ENCODE peak calls at places on chromosomes 5 and 9, in ten cellular contexts. Q is RWPE1, O is coronary artery, S is cardiac fibroblast, T is IMR-90, F is tibial nerve, U is lung, V is fibroblast of mammary gland, M is nephron progenitor cell, W is astrocyte of the cerebellum. Y is an unnamed sample.

GRCh38 chr5:154223320-154223719 is 32.8 kb downstream of the GALNT10 start:
- DNase-seq in T (no peak), S (no peak), Q (no peak), V (no peak), M (no peak), W (no peak), F (no peak), U (no peak), O (no peak), Y (no peak)

GRCh38 chr5:53597894-53598293 is 37.5 kb downstream of the NDUFS4 start:
- DNase-seq in Q (no peak), O (no peak), T (no peak), V (no peak), F (no peak), M (no peak), S (no peak), U (no peak), W (no peak), Y (no peak)

GRCh38 chr5:23303433-23303832 is 204.0 kb upstream of the PRDM9 start:
- DNase-seq in Q (no peak), V (no peak), T (no peak), M (no peak), U (no peak), F (no peak), W (no peak), S (no peak), O (no peak), Y (no peak)

GRCh38 chr9:127949827-127950512 is 12.3 kb upstream of the DPM2 start:
- DNase-seq in V (no peak), U (no peak), O (no peak), T (no peak), M (no peak), S (no peak), W (no peak), Q (no peak), F (no peak), Y (no peak)

GRCh38 chr9:112166176-112167140 is 8.6 kb downstream of the SUSD1 start:
- DNase-seq in O (no peak), S (peak), U (no peak), M (no peak), V (peak), Q (peak), T (peak), F (peak), W (peak), Y (no peak)

GRCh38 chr9:138083873-138084272 is 206.3 kb downstream of the CACNA1B start:
- DNase-seq in F (no peak), Q (no peak), U (no peak), T (no peak), S (no peak), O (no peak), M (no peak), W (no peak), V (no peak), Y (no peak)

GRCh38 chr5:154375331-154376008 is 70.3 kb upstream of the SAP30L start:
- DNase-seq in Q (no peak), W (no peak), M (no peak), T (peak), S (no peak), O (no peak), U (no peak), V (peak), F (peak), Y (no peak)

GRCh38 chr5:143964919-143965318 is 153.0 kb downstream of the HMHB1 start:
- DNase-seq in M (no peak), W (no peak), V (peak), Q (no peak), O (no peak), F (no peak), S (peak), U (no peak), T (peak), Y (no peak)

GRCh38 chr5:72648511-72648910 is 141.3 kb upstream of the ZNF366 start:
- DNase-seq in V (peak), S (peak), F (no peak), O (no peak), Q (no peak), M (no peak), T (peak), U (no peak), W (no peak), Y (no peak)

GRCh38 chr5:103037673-103038455 is 82.1 kb downstream of the GIN1 start:
- DNase-seq in T (peak), F (no peak), Q (no peak), U (no peak), S (no peak), W (no peak), O (no peak), V (peak), M (no peak), Y (no peak)

GRCh38 chr5:6902597-6902996 is 189.4 kb downstream of the TENT4A start:
- DNase-seq in V (no peak), S (no peak), T (no peak), Q (no peak), F (no peak), O (no peak), M (no peak), W (no peak), U (no peak), Y (no peak)

DNA sequence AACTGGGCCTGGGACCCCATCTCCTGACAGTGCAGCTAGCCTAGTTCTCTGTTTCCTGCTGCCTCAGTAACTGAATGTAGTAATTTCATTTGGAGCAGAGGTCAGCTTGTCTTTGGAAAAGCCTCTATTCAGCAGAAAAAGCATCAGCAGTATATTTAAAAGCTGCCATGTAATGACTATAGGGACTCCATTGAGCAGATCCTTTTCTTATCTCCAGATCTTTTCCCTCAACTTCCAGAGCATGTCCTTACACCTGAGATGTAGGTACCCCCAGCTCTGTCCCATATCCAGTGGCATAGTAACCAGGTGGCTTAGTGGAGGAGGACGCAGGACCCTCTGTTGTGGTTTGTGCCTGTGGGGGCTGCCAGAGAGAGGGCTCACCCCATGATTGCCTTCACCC is 61.4 kb downstream of the RCL1 start:
- DNase-seq in U (no peak), W (no peak), T (no peak), V (no peak), F (no peak), Q (no peak), S (no peak), O (no peak), M (no peak), Y (no peak)
- TF ChIP-seq CTCF in U (no peak), W (no peak), T (no peak), V (no peak), F (no peak), Q (no peak), S (no peak), O (no peak), M (no peak), Y (no peak)

DNA sequence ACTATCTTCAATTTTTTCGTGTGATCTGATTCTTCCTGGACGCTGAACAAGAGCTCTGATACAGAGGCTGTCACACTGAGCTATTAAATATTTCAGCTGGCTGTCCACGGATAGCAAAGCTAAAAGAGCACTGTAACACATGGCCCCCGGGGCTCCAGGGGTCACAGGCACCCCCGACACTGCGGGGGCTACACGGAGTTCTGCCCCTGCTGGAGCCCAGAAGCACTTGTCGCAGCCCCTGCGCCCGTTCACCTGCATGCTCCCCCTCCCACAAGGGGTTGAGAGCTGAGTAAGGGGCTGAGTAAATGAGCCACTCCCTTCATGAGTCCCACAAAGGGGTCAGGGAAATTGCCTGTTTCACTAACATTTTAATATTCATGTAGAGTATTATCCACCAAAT is 316.3 kb downstream of the TMEM167A start:
- DNase-seq in V (no peak), Q (no peak), M (no peak), U (no peak), F (no peak), O (no peak), S (no peak), T (no peak), W (no peak), Y (no peak)
- TF ChIP-seq CTCF in V (no peak), Q (no peak), M (no peak), U (no peak), F (no peak), O (no peak), S (no peak), T (no peak), W (no peak), Y (no peak)

DNA sequence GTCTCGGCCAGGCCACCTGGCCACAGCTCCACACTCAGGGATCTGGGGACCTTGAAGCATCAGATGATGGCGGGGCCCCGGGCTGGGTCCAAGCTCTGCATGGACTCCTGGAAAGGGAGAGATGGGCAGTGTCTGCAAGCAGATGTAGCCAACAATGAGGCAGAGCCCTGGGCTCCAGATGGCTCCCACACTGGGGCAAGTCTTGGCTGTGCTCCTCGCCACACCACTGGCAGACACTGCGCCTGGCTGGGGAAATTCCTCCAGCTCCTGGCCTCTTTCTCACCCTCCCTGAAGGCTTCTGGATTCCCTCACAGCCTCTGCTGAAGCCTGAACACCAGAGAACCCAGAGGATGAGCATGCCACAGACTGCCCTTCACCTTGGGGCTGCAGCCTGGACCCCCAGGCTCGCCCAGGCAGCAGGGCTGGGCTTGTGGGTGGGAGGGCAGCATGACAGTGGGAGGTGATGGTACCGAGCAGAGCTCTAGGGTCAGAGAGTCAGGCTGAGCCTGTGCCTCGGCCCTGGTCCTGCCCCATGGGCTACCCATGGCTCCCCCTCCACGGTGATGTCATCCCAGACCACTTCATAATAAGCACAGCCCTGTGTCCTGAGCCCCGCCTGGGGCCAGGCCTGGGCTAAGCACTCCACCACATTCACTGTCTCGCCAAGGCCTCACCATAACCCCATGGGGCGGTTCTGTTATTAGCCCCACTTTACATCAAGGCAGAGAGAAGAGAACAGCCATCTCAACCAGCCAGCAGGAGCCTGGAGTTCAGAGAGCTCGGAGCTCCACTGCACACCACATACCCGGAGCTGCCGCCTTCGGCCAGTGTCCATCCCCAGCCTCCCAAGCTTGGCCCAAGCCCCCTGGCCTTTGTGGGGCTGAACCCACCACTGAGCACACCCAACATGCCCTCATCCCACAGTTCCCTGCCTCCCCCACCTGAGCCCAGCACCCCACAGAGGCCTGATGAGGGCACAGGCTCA is 62.2 kb upstream of the ADAMTS2 start:
- DNase-seq in S (no peak), O (peak), V (peak), U (no peak), T (no peak), Q (no peak), F (no peak), W (no peak), M (no peak), Y (no peak)
- TF ChIP-seq CTCF in S (no peak), O (no peak), V (no peak), U (no peak), T (no peak), Q (no peak), F (no peak), W (no peak), M (no peak), Y (no peak)

GRCh38 chr9:76322810-76323209 is 71.4 kb downstream of the RFK start:
- DNase-seq in S (no peak), T (no peak), M (no peak), F (no peak), U (no peak), V (no peak), Q (no peak), O (no peak), W (no peak), Y (no peak)

GRCh38 chr9:76323481-76323880 is 70.7 kb downstream of the RFK start:
- DNase-seq in W (no peak), M (no peak), F (no peak), S (no peak), T (no peak), Q (peak), O (no peak), U (no peak), V (no peak), Y (no peak)

GRCh38 chr9:76316069-76316468 is 78.2 kb downstream of the RFK start:
- DNase-seq in Q (no peak), W (no peak), M (no peak), V (no peak), T (no peak), F (no peak), S (no peak), U (no peak), O (no peak), Y (no peak)

GRCh38 chr9:76321185-76321828 is 72.9 kb downstream of the RFK start:
- DNase-seq in T (peak), U (no peak), V (peak), Q (peak), M (no peak), S (peak), W (peak), O (no peak), F (no peak), Y (no peak)
- TF ChIP-seq CTCF in T (no peak), U (no peak), V (no peak), Q (no peak), M (no peak), S (no peak), W (no peak), O (no peak), F (no peak), Y (no peak)

DNA sequence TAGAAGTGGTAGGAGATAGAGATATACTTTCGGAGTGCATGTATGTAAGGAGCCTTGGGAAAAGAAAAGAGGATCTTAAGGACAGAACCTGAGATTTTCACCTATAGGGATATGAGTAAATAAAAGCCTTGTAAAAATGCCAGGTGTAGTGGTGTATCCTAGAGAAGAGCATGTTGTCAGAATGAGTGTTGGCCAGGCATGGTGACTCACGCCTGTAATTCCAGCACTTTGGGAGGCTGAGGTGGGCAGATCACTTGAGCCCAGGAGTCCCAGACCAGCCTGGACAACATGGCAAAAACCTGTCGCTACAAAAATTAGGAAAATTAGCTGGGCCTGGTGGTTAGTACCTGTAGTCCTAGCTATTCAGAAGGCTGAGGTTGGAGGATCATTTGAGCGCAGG is 76.0 kb downstream of the IPO11 start:
- DNase-seq in M (no peak), O (no peak), W (no peak), F (no peak), T (no peak), S (no peak), Q (peak), U (no peak), V (no peak), Y (no peak)
- TF ChIP-seq CTCF in M (no peak), O (no peak), W (no peak), F (no peak), T (no peak), S (no peak), Q (no peak), U (no peak), V (no peak), Y (no peak)

GRCh38 chr5:122192883-122193496 is 63.6 kb downstream of the ZNF474 start:
- DNase-seq in T (peak), O (no peak), U (no peak), S (peak), F (peak), M (peak), W (peak), Q (peak), V (peak), Y (no peak)
- TF ChIP-seq CTCF in T (peak), O (peak), U (peak), S (peak), F (peak), M (peak), W (peak), Q (peak), V (peak), Y (peak)